ENCODE peak calls at places on chromosome 13, in ten cellular contexts. One of them, this sample, is unnamed.

GRCh38 chr13:76425930-76426329 is 460.3 kb downstream of the KCTD12 start:
- DNase-seq in NCI-H82: peak; percentile 89
- DNase-seq in mesendoderm: peak; percentile 10
- DNase-seq in activated T-cell treated with anti-CD3 and anti-CD28 coated beads for 1 hour: no peak
- DNase-seq in fibroblast of pulmonary artery: peak; percentile 89
- DNase-seq in adipocyte: peak; percentile 91
- DNase-seq in neural progenitor cell: no peak
- DNase-seq in colonic mucosa: no peak
- DNase-seq in breast epithelium: no peak
- DNase-seq in stimulated activated CD8-positive, alpha-beta memory T cell treated with anti-CD3 and anti-CD28 coated beads, Interleukin-2, amount 100 ng/mL, for 1 hour: no peak
- DNase-seq in this sample: peak; percentile 4

GRCh38 chr13:48001127-48001881 is at the start of gene SUCLA2:
- DNase-seq in NCI-H82: peak; percentile 98
- DNase-seq in mesendoderm: peak; percentile 97
- DNase-seq in activated T-cell treated with anti-CD3 and anti-CD28 coated beads for 1 hour: peak; percentile 89
- DNase-seq in fibroblast of pulmonary artery: peak; percentile 89
- DNase-seq in adipocyte: peak; percentile 96
- DNase-seq in neural progenitor cell: peak; percentile 97
- DNase-seq in colonic mucosa: peak; percentile 94
- DNase-seq in breast epithelium: peak; percentile 80
- DNase-seq in stimulated activated CD8-positive, alpha-beta memory T cell treated with anti-CD3 and anti-CD28 coated beads, Interleukin-2, amount 100 ng/mL, for 1 hour: peak; percentile 73
- DNase-seq in this sample: peak; percentile 92

GRCh38 chr13:76758738-76759137 is 127.5 kb downstream of the KCTD12 start:
- DNase-seq in NCI-H82: no peak
- DNase-seq in mesendoderm: no peak
- DNase-seq in activated T-cell treated with anti-CD3 and anti-CD28 coated beads for 1 hour: no peak
- DNase-seq in fibroblast of pulmonary artery: no peak
- DNase-seq in adipocyte: no peak
- DNase-seq in neural progenitor cell: no peak
- DNase-seq in colonic mucosa: no peak
- DNase-seq in breast epithelium: no peak
- DNase-seq in stimulated activated CD8-positive, alpha-beta memory T cell treated with anti-CD3 and anti-CD28 coated beads, Interleukin-2, amount 100 ng/mL, for 1 hour: no peak
- DNase-seq in this sample: no peak

GRCh38 chr13:75968103-75968838 is 332.1 kb downstream of the LMO7 start:
- DNase-seq in NCI-H82: no peak
- DNase-seq in mesendoderm: no peak
- DNase-seq in activated T-cell treated with anti-CD3 and anti-CD28 coated beads for 1 hour: no peak
- DNase-seq in fibroblast of pulmonary artery: no peak
- DNase-seq in adipocyte: peak; percentile 40
- DNase-seq in neural progenitor cell: no peak
- DNase-seq in colonic mucosa: no peak
- DNase-seq in breast epithelium: no peak
- DNase-seq in stimulated activated CD8-positive, alpha-beta memory T cell treated with anti-CD3 and anti-CD28 coated beads, Interleukin-2, amount 100 ng/mL, for 1 hour: no peak
- DNase-seq in this sample: no peak

GRCh38 chr13:101065314-101065713 is 351.0 kb downstream of the NALCN start:
- DNase-seq in NCI-H82: no peak
- DNase-seq in mesendoderm: no peak
- DNase-seq in activated T-cell treated with anti-CD3 and anti-CD28 coated beads for 1 hour: no peak
- DNase-seq in fibroblast of pulmonary artery: no peak
- DNase-seq in adipocyte: peak; percentile 9
- DNase-seq in neural progenitor cell: no peak
- DNase-seq in colonic mucosa: no peak
- DNase-seq in breast epithelium: no peak
- DNase-seq in stimulated activated CD8-positive, alpha-beta memory T cell treated with anti-CD3 and anti-CD28 coated beads, Interleukin-2, amount 100 ng/mL, for 1 hour: no peak
- DNase-seq in this sample: no peak

GRCh38 chr13:59424661-59425060 is 739.1 kb downstream of the DIAPH3 start:
- DNase-seq in NCI-H82: no peak
- DNase-seq in mesendoderm: no peak
- DNase-seq in activated T-cell treated with anti-CD3 and anti-CD28 coated beads for 1 hour: no peak
- DNase-seq in fibroblast of pulmonary artery: peak; percentile 40
- DNase-seq in adipocyte: peak; percentile 72
- DNase-seq in neural progenitor cell: no peak
- DNase-seq in colonic mucosa: no peak
- DNase-seq in breast epithelium: no peak
- DNase-seq in stimulated activated CD8-positive, alpha-beta memory T cell treated with anti-CD3 and anti-CD28 coated beads, Interleukin-2, amount 100 ng/mL, for 1 hour: no peak
- DNase-seq in this sample: no peak

GRCh38 chr13:46721054-46721453 is 75.9 kb downstream of the ESD start:
- DNase-seq in NCI-H82: peak; percentile 57
- DNase-seq in mesendoderm: peak; percentile 40
- DNase-seq in activated T-cell treated with anti-CD3 and anti-CD28 coated beads for 1 hour: peak; percentile 32
- DNase-seq in fibroblast of pulmonary artery: peak; percentile 68
- DNase-seq in adipocyte: peak; percentile 84
- DNase-seq in neural progenitor cell: peak; percentile 62
- DNase-seq in colonic mucosa: peak; percentile 48
- DNase-seq in breast epithelium: no peak
- DNase-seq in stimulated activated CD8-positive, alpha-beta memory T cell treated with anti-CD3 and anti-CD28 coated beads, Interleukin-2, amount 100 ng/mL, for 1 hour: no peak
- DNase-seq in this sample: peak; percentile 46

GRCh38 chr13:33624253-33624652 is 193.7 kb upstream of the RFC3 start:
- DNase-seq in NCI-H82: peak; percentile 76
- DNase-seq in mesendoderm: no peak
- DNase-seq in activated T-cell treated with anti-CD3 and anti-CD28 coated beads for 1 hour: no peak
- DNase-seq in fibroblast of pulmonary artery: no peak
- DNase-seq in adipocyte: no peak
- DNase-seq in neural progenitor cell: no peak
- DNase-seq in colonic mucosa: no peak
- DNase-seq in breast epithelium: no peak
- DNase-seq in stimulated activated CD8-positive, alpha-beta memory T cell treated with anti-CD3 and anti-CD28 coated beads, Interleukin-2, amount 100 ng/mL, for 1 hour: no peak
- DNase-seq in this sample: no peak

GRCh38 chr13:76667551-76667950 is 218.7 kb downstream of the KCTD12 start:
- DNase-seq in NCI-H82: peak; percentile 59
- DNase-seq in mesendoderm: peak; percentile 19
- DNase-seq in activated T-cell treated with anti-CD3 and anti-CD28 coated beads for 1 hour: no peak
- DNase-seq in fibroblast of pulmonary artery: peak; percentile 89
- DNase-seq in adipocyte: peak; percentile 87
- DNase-seq in neural progenitor cell: no peak
- DNase-seq in colonic mucosa: peak; percentile 21
- DNase-seq in breast epithelium: no peak
- DNase-seq in stimulated activated CD8-positive, alpha-beta memory T cell treated with anti-CD3 and anti-CD28 coated beads, Interleukin-2, amount 100 ng/mL, for 1 hour: no peak
- DNase-seq in this sample: peak; percentile 39

This sample was measured in NCI-H69.